ENCODE peak calls at places on chromosomes 12 and 14, in ten cellular contexts. V is IMR-90, D is mammary epithelial cell, K is heart left ventricle, N is lung, M is A673, J is dorsolateral prefrontal cortex, Q is PC-3, F is fibroblast of lung, A is AG09309. L is an unnamed sample.

GRCh38 chr14:93963692-93964091 is 12.7 kb downstream of the ASB2 start:
- DNase-seq in V (no peak), D (no peak), K (peak; percentile 19), N (no peak), M (no peak), J (no peak), Q (no peak), F (no peak), A (no peak), L (no peak)

GRCh38 chr12:24780969-24781368 is 167.9 kb downstream of the BCAT1 start:
- DNase-seq in V (peak; percentile 44), D (peak; percentile 4), K (no peak), N (no peak), M (peak; percentile 78), J (no peak), Q (peak; percentile 4), F (peak; percentile 45), A (peak; percentile 35), L (peak; percentile 55)

GRCh38 chr14:87992720-87993484 is at the start of gene GALC:
- DNase-seq in V (peak; percentile 89), D (peak; percentile 75), K (peak; percentile 97), N (peak; percentile 96), M (peak; percentile 88), J (peak; percentile 95), Q (no peak), F (peak; percentile 90), A (peak; percentile 63), L (peak; percentile 87)

GRCh38 chr12:21980544-21980943 is 39.3 kb upstream of the ABCC9 start:
- DNase-seq in V (peak; percentile 41), D (no peak), K (no peak), N (no peak), M (no peak), J (no peak), Q (no peak), F (no peak), A (no peak), L (no peak)

GRCh38 chr12:131309700-131310099 is 356.0 kb downstream of the ADGRD1 start:
- DNase-seq in V (no peak), D (no peak), K (no peak), N (no peak), M (no peak), J (no peak), Q (no peak), F (no peak), A (no peak), L (no peak)

GRCh38 chr12:78490841-78491240 is 373.7 kb upstream of the SYT1 start:
- DNase-seq in V (peak; percentile 1), D (no peak), K (no peak), N (no peak), M (no peak), J (no peak), Q (no peak), F (no peak), A (no peak), L (no peak)

GRCh38 chr14:96038920-96039632 is at the start of gene C14orf132:
- DNase-seq in V (peak; percentile 48), D (peak; percentile 40), K (peak; percentile 60), N (peak; percentile 78), M (peak; percentile 64), J (peak; percentile 66), Q (no peak), F (peak; percentile 55), A (no peak), L (peak; percentile 58)

GRCh38 chr12:123131879-123132402 is 18.9 kb downstream of the PITPNM2 start:
- DNase-seq in V (no peak), D (peak; percentile 46), K (peak; percentile 79), N (peak; percentile 61), M (no peak), J (no peak), Q (no peak), F (no peak), A (no peak), L (no peak)

DNA sequence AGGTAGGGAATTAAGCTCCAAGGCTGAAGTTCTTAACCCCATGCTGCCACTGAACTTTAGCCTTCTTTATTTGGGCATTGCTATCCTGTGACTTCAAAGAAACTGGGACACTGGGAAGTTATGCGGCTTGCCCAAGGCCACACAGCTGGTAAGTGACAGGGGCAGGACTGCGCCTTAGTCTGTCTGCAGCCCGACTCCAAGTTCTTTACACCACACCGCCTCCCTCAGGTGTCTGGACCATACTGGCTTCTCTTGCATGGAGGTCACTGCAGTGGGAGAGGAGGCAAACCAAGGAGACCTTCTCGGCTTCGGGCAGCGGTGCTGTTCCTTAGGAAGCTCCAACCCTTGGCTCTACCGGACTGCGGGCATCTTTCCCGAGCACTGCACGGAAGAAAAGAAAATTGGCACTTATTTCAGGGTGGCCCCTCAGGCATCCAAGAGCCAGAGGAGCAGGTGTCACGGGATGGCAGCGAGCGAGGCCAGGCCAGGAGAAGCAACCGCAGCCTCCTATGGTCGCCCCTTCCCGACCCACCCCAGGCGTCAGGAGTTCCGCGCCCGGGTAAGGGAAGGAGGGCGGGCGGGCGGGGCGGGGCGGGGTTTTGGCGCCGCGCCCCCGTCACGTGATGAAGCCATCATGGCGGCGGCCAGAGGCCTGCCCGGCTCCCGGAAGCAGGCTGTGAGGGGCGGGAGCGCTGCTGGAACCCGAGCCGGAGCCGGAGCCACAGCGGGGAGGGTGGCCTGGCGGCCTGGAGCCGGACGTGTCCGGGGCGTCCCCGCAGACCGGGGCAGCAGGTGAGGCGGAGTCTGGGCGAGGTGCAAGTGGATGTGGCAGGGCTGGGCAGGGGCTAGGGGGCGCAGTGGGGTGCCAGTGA is 16.4 kb upstream of the ESPL1 start:
- DNase-seq in V (peak; percentile 64), D (peak; percentile 72), K (peak; percentile 81), N (peak; percentile 78), M (peak; percentile 80), J (peak; percentile 60), Q (peak; percentile 80), F (peak; percentile 67), A (no peak), L (peak; percentile 73)
- TF ChIP-seq CTCF in V (peak; percentile 41), D (peak; percentile 35), K (peak; percentile 40), N (peak; percentile 23), M (peak; percentile 41), J (peak; percentile 49), Q (peak; percentile 52), F (peak; percentile 32), A (peak; percentile 56), L (peak; percentile 42)

GRCh38 chr12:80704430-80704829 is 3.0 kb upstream of the MYF6 start:
- DNase-seq in V (no peak), D (no peak), K (no peak), N (no peak), M (no peak), J (no peak), Q (no peak), F (no peak), A (no peak), L (no peak)

GRCh38 chr12:80708535-80709328 is 1.3 kb downstream of the MYF6 start:
- DNase-seq in V (no peak), D (no peak), K (no peak), N (no peak), M (no peak), J (no peak), Q (no peak), F (peak; percentile 19), A (no peak), L (no peak)

GRCh38 chr12:80709811-80710726 is 2.6 kb downstream of the MYF6 start:
- DNase-seq in V (no peak), D (no peak), K (no peak), N (no peak), M (peak; percentile 49), J (no peak), Q (peak; percentile 39), F (no peak), A (no peak), L (no peak)

GRCh38 chr12:80707830-80708534 is 548 bp downstream of the MYF6 start:
- DNase-seq in V (no peak), D (no peak), K (no peak), N (no peak), M (no peak), J (no peak), Q (no peak), F (no peak), A (no peak), L (no peak)

DNA sequence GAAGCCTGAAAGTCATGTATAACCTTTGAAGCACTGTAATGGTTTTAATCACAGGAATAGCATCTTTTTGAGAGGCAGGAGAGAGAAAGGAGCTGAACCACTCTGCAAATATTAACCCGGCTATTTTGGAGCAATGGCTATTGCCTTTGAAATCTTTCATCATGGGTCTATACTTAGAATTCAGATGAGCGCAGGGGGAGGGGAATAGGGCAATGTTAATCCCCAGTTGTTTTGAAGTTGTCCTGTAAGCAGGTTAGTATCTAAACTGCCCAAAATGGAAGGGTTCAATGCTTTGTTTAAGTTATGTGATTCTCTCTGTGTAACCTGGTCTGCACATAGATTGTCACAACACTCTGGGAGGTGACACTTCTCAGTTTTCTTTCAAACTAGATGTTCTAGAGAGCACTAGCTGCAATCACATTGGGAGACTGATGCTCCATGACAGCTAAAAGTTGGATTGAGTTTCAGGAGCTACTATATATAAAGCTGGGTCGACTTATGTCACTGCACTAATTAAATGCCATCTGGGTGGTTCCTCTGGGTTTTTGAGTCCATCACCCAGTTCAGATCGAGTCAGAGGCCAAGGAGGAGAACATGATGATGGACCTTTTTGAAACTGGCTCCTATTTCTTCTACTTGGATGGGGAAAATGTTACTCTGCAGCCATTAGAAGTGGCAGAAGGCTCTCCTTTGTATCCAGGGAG is at the start of gene MYF6:
- DNase-seq in V (no peak), D (no peak), K (no peak), N (no peak), M (no peak), J (no peak), Q (no peak), F (no peak), A (no peak), L (no peak)
- H3K4me3 ChIP-seq in V (no peak within 1 kb of the TSS), D (no peak within 1 kb of the TSS), K (no peak within 1 kb of the TSS), N (no peak within 1 kb of the TSS), M (no peak within 1 kb of the TSS), J (no peak within 1 kb of the TSS), Q (no peak within 1 kb of the TSS), F (peak within 1 kb of the TSS; percentile 18), A (peak within 1 kb of the TSS; percentile 9), L (peak within 1 kb of the TSS; percentile 14)

GRCh38 chr12:57008113-57008687 is 1.9 kb upstream of the ZBTB39 start:
- DNase-seq in V (peak; percentile 82), D (peak; percentile 46), K (no peak), N (no peak), M (peak; percentile 82), J (no peak), Q (peak; percentile 76), F (peak; percentile 84), A (peak; percentile 50), L (peak; percentile 76)

GRCh38 chr12:57003395-57003794 is 3.0 kb downstream of the ZBTB39 start:
- DNase-seq in V (no peak), D (no peak), K (no peak), N (no peak), M (no peak), J (no peak), Q (no peak), F (no peak), A (no peak), L (no peak)

GRCh38 chr12:57004651-57005050 is 1.7 kb downstream of the ZBTB39 start:
- DNase-seq in V (no peak), D (no peak), K (no peak), N (no peak), M (no peak), J (no peak), Q (no peak), F (no peak), A (no peak), L (no peak)

GRCh38 chr12:57006809-57007475 is 596 bp upstream of the ZBTB39 start:
- DNase-seq in V (no peak), D (no peak), K (no peak), N (no peak), M (no peak), J (no peak), Q (no peak), F (no peak), A (no peak), L (no peak)

DNA sequence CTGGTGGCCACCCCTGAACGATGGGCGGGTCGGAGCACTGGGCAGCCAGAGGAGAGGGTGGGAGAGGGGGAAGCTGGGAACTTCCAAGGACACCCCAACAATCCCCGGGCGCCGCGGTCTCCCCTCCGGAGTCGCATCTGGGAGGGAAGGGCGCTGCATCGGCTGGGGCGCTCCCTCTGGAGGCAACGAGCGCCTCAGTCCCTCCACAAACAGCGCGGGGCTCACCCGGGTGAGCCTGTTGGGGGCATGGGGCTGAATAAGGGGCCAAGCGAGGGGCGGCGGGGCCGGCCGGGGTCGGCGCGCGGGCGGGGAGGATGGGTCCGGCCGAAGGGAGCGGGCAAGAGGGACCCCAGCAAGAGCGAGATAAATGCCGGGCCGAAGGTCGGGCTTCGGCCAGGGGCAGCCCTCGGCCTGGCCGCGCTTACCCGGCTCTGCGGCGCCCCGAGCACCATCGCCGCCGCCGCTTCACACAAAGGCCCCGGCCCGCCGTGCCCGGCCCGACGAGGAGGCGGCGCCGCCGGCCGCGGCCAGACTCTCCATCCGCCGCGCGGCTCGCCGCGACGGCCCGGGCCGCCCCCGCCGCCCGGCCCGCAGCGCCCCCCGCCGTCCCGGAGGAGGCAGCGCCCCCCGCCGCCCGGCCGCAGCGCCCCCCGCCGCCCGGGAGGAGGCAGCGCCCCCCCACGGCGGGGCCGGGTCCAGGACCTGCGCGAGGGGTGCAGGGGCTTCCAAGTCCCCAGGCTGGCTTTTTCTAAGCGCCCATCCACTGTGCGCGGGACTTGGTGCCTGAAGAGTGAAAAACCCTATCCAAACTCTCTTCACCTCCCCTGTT is at the start of gene ZBTB39:
- DNase-seq in V (peak; percentile 35), D (peak; percentile 42), K (peak; percentile 58), N (no peak), M (peak; percentile 85), J (peak; percentile 28), Q (peak; percentile 64), F (peak; percentile 45), A (no peak), L (peak; percentile 81)
- TF ChIP-seq CTCF in V (peak; percentile 65), D (peak; percentile 8), K (peak; percentile 72), N (peak; percentile 34), M (peak; percentile 65), J (peak; percentile 71), Q (peak; percentile 63), F (peak; percentile 43), A (peak; percentile 31), L (peak; percentile 31)

GRCh38 chr14:55272922-55273321 is 1.7 kb downstream of the FBXO34 start:
- DNase-seq in V (no peak), D (no peak), K (no peak), N (no peak), M (no peak), J (no peak), Q (peak; percentile 40), F (no peak), A (no peak), L (no peak)
- H3K4me3 ChIP-seq in V (no peak overlapping the region), D (peak overlapping the region; percentile 96), K (peak overlapping the region; percentile 83), N (no peak overlapping the region), M (peak overlapping the region; percentile 94), J (peak overlapping the region; percentile 94), Q (peak overlapping the region; percentile 94), F (peak overlapping the region; percentile 94), A (no peak overlapping the region), L (peak overlapping the region; percentile 92)